ENCODE peak calls at places on chromosomes 5 and 9, in eight cellular contexts. One of them, this sample, is unnamed.

GRCh38 chr5:87081511-87082372 is 185.9 kb upstream of the RASA1 start:
- DNase-seq in aorta: peak; percentile 48
- DNase-seq in GM04503: no peak
- DNase-seq in activated CD4-positive, alpha-beta T cell treated with anti-CD3 and anti-CD28 coated beads for 4 hours: peak; percentile 34
- DNase-seq in stimulated activated CD4-positive, alpha-beta T cell treated with anti-CD3 and anti-CD28 coated beads, Interleukin-1b, Interleukin-23, amount 100 ng/mL, for 48 hours: no peak
- DNase-seq in lower leg skin: peak; percentile 22
- DNase-seq in EL: no peak
- DNase-seq in T-helper 9 cell: no peak
- DNase-seq in this sample: no peak

GRCh38 chr5:136998864-136999263 is 500.3 kb downstream of the SPOCK1 start:
- DNase-seq in aorta: no peak
- DNase-seq in GM04503: no peak
- DNase-seq in activated CD4-positive, alpha-beta T cell treated with anti-CD3 and anti-CD28 coated beads for 4 hours: no peak
- DNase-seq in stimulated activated CD4-positive, alpha-beta T cell treated with anti-CD3 and anti-CD28 coated beads, Interleukin-1b, Interleukin-23, amount 100 ng/mL, for 48 hours: no peak
- DNase-seq in lower leg skin: no peak
- DNase-seq in EL: no peak
- DNase-seq in T-helper 9 cell: no peak
- DNase-seq in this sample: no peak

GRCh38 chr5:157546456-157547100 is 29.0 kb downstream of the ADAM19 start:
- DNase-seq in aorta: no peak
- DNase-seq in GM04503: no peak
- DNase-seq in activated CD4-positive, alpha-beta T cell treated with anti-CD3 and anti-CD28 coated beads for 4 hours: no peak
- DNase-seq in stimulated activated CD4-positive, alpha-beta T cell treated with anti-CD3 and anti-CD28 coated beads, Interleukin-1b, Interleukin-23, amount 100 ng/mL, for 48 hours: no peak
- DNase-seq in lower leg skin: no peak
- DNase-seq in EL: peak; percentile 50
- DNase-seq in T-helper 9 cell: no peak
- DNase-seq in this sample: no peak

GRCh38 chr5:113084402-113085083 is 107.9 kb downstream of the DCP2 start:
- DNase-seq in aorta: no peak
- DNase-seq in GM04503: no peak
- DNase-seq in activated CD4-positive, alpha-beta T cell treated with anti-CD3 and anti-CD28 coated beads for 4 hours: no peak
- DNase-seq in stimulated activated CD4-positive, alpha-beta T cell treated with anti-CD3 and anti-CD28 coated beads, Interleukin-1b, Interleukin-23, amount 100 ng/mL, for 48 hours: no peak
- DNase-seq in lower leg skin: no peak
- DNase-seq in EL: no peak
- DNase-seq in T-helper 9 cell: no peak
- DNase-seq in this sample: no peak

GRCh38 chr9:91100878-91101450 is 260.8 kb downstream of the AUH start:
- DNase-seq in aorta: peak; percentile 60
- DNase-seq in GM04503: no peak
- DNase-seq in activated CD4-positive, alpha-beta T cell treated with anti-CD3 and anti-CD28 coated beads for 4 hours: no peak
- DNase-seq in stimulated activated CD4-positive, alpha-beta T cell treated with anti-CD3 and anti-CD28 coated beads, Interleukin-1b, Interleukin-23, amount 100 ng/mL, for 48 hours: no peak
- DNase-seq in lower leg skin: peak; percentile 66
- DNase-seq in EL: peak; percentile 26
- DNase-seq in T-helper 9 cell: no peak
- DNase-seq in this sample: peak; percentile 78

GRCh38 chr9:85157763-85158162 is 488.2 kb downstream of the NTRK2 start:
- DNase-seq in aorta: no peak
- DNase-seq in GM04503: no peak
- DNase-seq in activated CD4-positive, alpha-beta T cell treated with anti-CD3 and anti-CD28 coated beads for 4 hours: no peak
- DNase-seq in stimulated activated CD4-positive, alpha-beta T cell treated with anti-CD3 and anti-CD28 coated beads, Interleukin-1b, Interleukin-23, amount 100 ng/mL, for 48 hours: no peak
- DNase-seq in lower leg skin: no peak
- DNase-seq in EL: no peak
- DNase-seq in T-helper 9 cell: no peak
- DNase-seq in this sample: no peak

GRCh38 chr9:8764041-8764440 is 964.5 kb upstream of the DMAC1 start:
- DNase-seq in aorta: no peak
- DNase-seq in GM04503: no peak
- DNase-seq in activated CD4-positive, alpha-beta T cell treated with anti-CD3 and anti-CD28 coated beads for 4 hours: no peak
- DNase-seq in stimulated activated CD4-positive, alpha-beta T cell treated with anti-CD3 and anti-CD28 coated beads, Interleukin-1b, Interleukin-23, amount 100 ng/mL, for 48 hours: no peak
- DNase-seq in lower leg skin: no peak
- DNase-seq in EL: no peak
- DNase-seq in T-helper 9 cell: no peak
- DNase-seq in this sample: no peak

GRCh38 chr5:34854459-34855174 is 15.7 kb downstream of the TTC23L start:
- DNase-seq in aorta: no peak
- DNase-seq in GM04503: no peak
- DNase-seq in activated CD4-positive, alpha-beta T cell treated with anti-CD3 and anti-CD28 coated beads for 4 hours: no peak
- DNase-seq in stimulated activated CD4-positive, alpha-beta T cell treated with anti-CD3 and anti-CD28 coated beads, Interleukin-1b, Interleukin-23, amount 100 ng/mL, for 48 hours: no peak
- DNase-seq in lower leg skin: no peak
- DNase-seq in EL: no peak
- DNase-seq in T-helper 9 cell: no peak
- DNase-seq in this sample: no peak

GRCh38 chr5:102711525-102712240 is 43.4 kb upstream of the PAM start:
- DNase-seq in aorta: no peak
- DNase-seq in GM04503: no peak
- DNase-seq in activated CD4-positive, alpha-beta T cell treated with anti-CD3 and anti-CD28 coated beads for 4 hours: no peak
- DNase-seq in stimulated activated CD4-positive, alpha-beta T cell treated with anti-CD3 and anti-CD28 coated beads, Interleukin-1b, Interleukin-23, amount 100 ng/mL, for 48 hours: no peak
- DNase-seq in lower leg skin: no peak
- DNase-seq in EL: peak; percentile 82
- DNase-seq in T-helper 9 cell: no peak
- DNase-seq in this sample: no peak

GRCh38 chr9:113844466-113844865 is 31.6 kb upstream of the ZNF618 start:
- DNase-seq in aorta: no peak
- DNase-seq in GM04503: no peak
- DNase-seq in activated CD4-positive, alpha-beta T cell treated with anti-CD3 and anti-CD28 coated beads for 4 hours: no peak
- DNase-seq in stimulated activated CD4-positive, alpha-beta T cell treated with anti-CD3 and anti-CD28 coated beads, Interleukin-1b, Interleukin-23, amount 100 ng/mL, for 48 hours: no peak
- DNase-seq in lower leg skin: no peak
- DNase-seq in EL: no peak
- DNase-seq in T-helper 9 cell: no peak
- DNase-seq in this sample: no peak

GRCh38 chr9:75588808-75589207 is 301.7 kb upstream of the PCSK5 start:
- DNase-seq in aorta: no peak
- DNase-seq in GM04503: no peak
- DNase-seq in activated CD4-positive, alpha-beta T cell treated with anti-CD3 and anti-CD28 coated beads for 4 hours: no peak
- DNase-seq in stimulated activated CD4-positive, alpha-beta T cell treated with anti-CD3 and anti-CD28 coated beads, Interleukin-1b, Interleukin-23, amount 100 ng/mL, for 48 hours: no peak
- DNase-seq in lower leg skin: no peak
- DNase-seq in EL: no peak
- DNase-seq in T-helper 9 cell: no peak
- DNase-seq in this sample: no peak

GRCh38 chr5:170105643-170106611 is at the start of gene FOXI1:
- DNase-seq in aorta: peak; percentile 49
- DNase-seq in GM04503: no peak
- DNase-seq in activated CD4-positive, alpha-beta T cell treated with anti-CD3 and anti-CD28 coated beads for 4 hours: no peak
- DNase-seq in stimulated activated CD4-positive, alpha-beta T cell treated with anti-CD3 and anti-CD28 coated beads, Interleukin-1b, Interleukin-23, amount 100 ng/mL, for 48 hours: no peak
- DNase-seq in lower leg skin: no peak
- DNase-seq in EL: no peak
- DNase-seq in T-helper 9 cell: no peak
- DNase-seq in this sample: no peak

GRCh38 chr5:10789021-10789420 is 28.0 kb upstream of the DAP start:
- DNase-seq in aorta: no peak
- DNase-seq in GM04503: peak; percentile 84
- DNase-seq in activated CD4-positive, alpha-beta T cell treated with anti-CD3 and anti-CD28 coated beads for 4 hours: no peak
- DNase-seq in stimulated activated CD4-positive, alpha-beta T cell treated with anti-CD3 and anti-CD28 coated beads, Interleukin-1b, Interleukin-23, amount 100 ng/mL, for 48 hours: no peak
- DNase-seq in lower leg skin: peak; percentile 23
- DNase-seq in EL: peak; percentile 87
- DNase-seq in T-helper 9 cell: no peak
- DNase-seq in this sample: no peak

GRCh38 chr5:123785160-123786001 is 273.4 kb downstream of the CSNK1G3 start:
- DNase-seq in aorta: no peak
- DNase-seq in GM04503: peak; percentile 24
- DNase-seq in activated CD4-positive, alpha-beta T cell treated with anti-CD3 and anti-CD28 coated beads for 4 hours: no peak
- DNase-seq in stimulated activated CD4-positive, alpha-beta T cell treated with anti-CD3 and anti-CD28 coated beads, Interleukin-1b, Interleukin-23, amount 100 ng/mL, for 48 hours: no peak
- DNase-seq in lower leg skin: no peak
- DNase-seq in EL: peak; percentile 70
- DNase-seq in T-helper 9 cell: no peak
- DNase-seq in this sample: no peak

GRCh38 chr9:83431470-83432060 is 106.6 kb downstream of the FRMD3 start:
- DNase-seq in aorta: peak; percentile 57
- DNase-seq in GM04503: no peak
- DNase-seq in activated CD4-positive, alpha-beta T cell treated with anti-CD3 and anti-CD28 coated beads for 4 hours: no peak
- DNase-seq in stimulated activated CD4-positive, alpha-beta T cell treated with anti-CD3 and anti-CD28 coated beads, Interleukin-1b, Interleukin-23, amount 100 ng/mL, for 48 hours: no peak
- DNase-seq in lower leg skin: no peak
- DNase-seq in EL: no peak
- DNase-seq in T-helper 9 cell: no peak
- DNase-seq in this sample: no peak

GRCh38 chr5:169760229-169760628 is 123.2 kb downstream of the DOCK2 start:
- DNase-seq in aorta: no peak
- DNase-seq in GM04503: no peak
- DNase-seq in activated CD4-positive, alpha-beta T cell treated with anti-CD3 and anti-CD28 coated beads for 4 hours: no peak
- DNase-seq in stimulated activated CD4-positive, alpha-beta T cell treated with anti-CD3 and anti-CD28 coated beads, Interleukin-1b, Interleukin-23, amount 100 ng/mL, for 48 hours: no peak
- DNase-seq in lower leg skin: no peak
- DNase-seq in EL: no peak
- DNase-seq in T-helper 9 cell: no peak
- DNase-seq in this sample: no peak

GRCh38 chr5:172717481-172718195 is 53.4 kb downstream of the DUSP1 start:
- DNase-seq in aorta: peak; percentile 48
- DNase-seq in GM04503: no peak
- DNase-seq in activated CD4-positive, alpha-beta T cell treated with anti-CD3 and anti-CD28 coated beads for 4 hours: no peak
- DNase-seq in stimulated activated CD4-positive, alpha-beta T cell treated with anti-CD3 and anti-CD28 coated beads, Interleukin-1b, Interleukin-23, amount 100 ng/mL, for 48 hours: no peak
- DNase-seq in lower leg skin: no peak
- DNase-seq in EL: no peak
- DNase-seq in T-helper 9 cell: no peak
- DNase-seq in this sample: peak; percentile 66

GRCh38 chr5:90658620-90659019 is 100.0 kb downstream of the ADGRV1 start:
- DNase-seq in aorta: no peak
- DNase-seq in GM04503: no peak
- DNase-seq in activated CD4-positive, alpha-beta T cell treated with anti-CD3 and anti-CD28 coated beads for 4 hours: no peak
- DNase-seq in stimulated activated CD4-positive, alpha-beta T cell treated with anti-CD3 and anti-CD28 coated beads, Interleukin-1b, Interleukin-23, amount 100 ng/mL, for 48 hours: no peak
- DNase-seq in lower leg skin: no peak
- DNase-seq in EL: no peak
- DNase-seq in T-helper 9 cell: no peak
- DNase-seq in this sample: no peak

GRCh38 chr5:10656176-10656830 is 92.4 kb downstream of the ANKRD33B start:
- DNase-seq in aorta: no peak
- DNase-seq in GM04503: no peak
- DNase-seq in activated CD4-positive, alpha-beta T cell treated with anti-CD3 and anti-CD28 coated beads for 4 hours: no peak
- DNase-seq in stimulated activated CD4-positive, alpha-beta T cell treated with anti-CD3 and anti-CD28 coated beads, Interleukin-1b, Interleukin-23, amount 100 ng/mL, for 48 hours: no peak
- DNase-seq in lower leg skin: no peak
- DNase-seq in EL: no peak
- DNase-seq in T-helper 9 cell: no peak
- DNase-seq in this sample: peak; percentile 56

GRCh38 chr9:89226076-89226475 is 47.5 kb upstream of the SHC3 start:
- DNase-seq in aorta: no peak
- DNase-seq in GM04503: no peak
- DNase-seq in activated CD4-positive, alpha-beta T cell treated with anti-CD3 and anti-CD28 coated beads for 4 hours: no peak
- DNase-seq in stimulated activated CD4-positive, alpha-beta T cell treated with anti-CD3 and anti-CD28 coated beads, Interleukin-1b, Interleukin-23, amount 100 ng/mL, for 48 hours: no peak
- DNase-seq in lower leg skin: no peak
- DNase-seq in EL: no peak
- DNase-seq in T-helper 9 cell: no peak
- DNase-seq in this sample: no peak

GRCh38 chr9:122619996-122620395 is 5.5 kb downstream of the OR1Q1 start:
- DNase-seq in aorta: no peak
- DNase-seq in GM04503: no peak
- DNase-seq in activated CD4-positive, alpha-beta T cell treated with anti-CD3 and anti-CD28 coated beads for 4 hours: no peak
- DNase-seq in stimulated activated CD4-positive, alpha-beta T cell treated with anti-CD3 and anti-CD28 coated beads, Interleukin-1b, Interleukin-23, amount 100 ng/mL, for 48 hours: no peak
- DNase-seq in lower leg skin: no peak
- DNase-seq in EL: no peak
- DNase-seq in T-helper 9 cell: no peak
- DNase-seq in this sample: no peak

GRCh38 chr9:130140701-130141100 is 31.5 kb upstream of the NCS1 start:
- DNase-seq in aorta: no peak
- DNase-seq in GM04503: no peak
- DNase-seq in activated CD4-positive, alpha-beta T cell treated with anti-CD3 and anti-CD28 coated beads for 4 hours: no peak
- DNase-seq in stimulated activated CD4-positive, alpha-beta T cell treated with anti-CD3 and anti-CD28 coated beads, Interleukin-1b, Interleukin-23, amount 100 ng/mL, for 48 hours: peak; percentile 64
- DNase-seq in lower leg skin: no peak
- DNase-seq in EL: no peak
- DNase-seq in T-helper 9 cell: no peak
- DNase-seq in this sample: no peak

GRCh38 chr5:128539038-128539429 is 989 bp upstream of the FBN2 start:
- DNase-seq in aorta: no peak
- DNase-seq in GM04503: no peak
- DNase-seq in activated CD4-positive, alpha-beta T cell treated with anti-CD3 and anti-CD28 coated beads for 4 hours: no peak
- DNase-seq in stimulated activated CD4-positive, alpha-beta T cell treated with anti-CD3 and anti-CD28 coated beads, Interleukin-1b, Interleukin-23, amount 100 ng/mL, for 48 hours: no peak
- DNase-seq in lower leg skin: no peak
- DNase-seq in EL: peak; percentile 49
- DNase-seq in T-helper 9 cell: no peak
- DNase-seq in this sample: no peak

GRCh38 chr5:68554566-68555279 is 339.2 kb downstream of the PIK3R1 start:
- DNase-seq in aorta: peak; percentile 84
- DNase-seq in GM04503: peak; percentile 70
- DNase-seq in activated CD4-positive, alpha-beta T cell treated with anti-CD3 and anti-CD28 coated beads for 4 hours: no peak
- DNase-seq in stimulated activated CD4-positive, alpha-beta T cell treated with anti-CD3 and anti-CD28 coated beads, Interleukin-1b, Interleukin-23, amount 100 ng/mL, for 48 hours: no peak
- DNase-seq in lower leg skin: peak; percentile 62
- DNase-seq in EL: peak; percentile 92
- DNase-seq in T-helper 9 cell: no peak
- DNase-seq in this sample: no peak

GRCh38 chr9:75239176-75239575 is 150.9 kb downstream of the OSTF1 start:
- DNase-seq in aorta: peak; percentile 57
- DNase-seq in GM04503: peak; percentile 27
- DNase-seq in activated CD4-positive, alpha-beta T cell treated with anti-CD3 and anti-CD28 coated beads for 4 hours: no peak
- DNase-seq in stimulated activated CD4-positive, alpha-beta T cell treated with anti-CD3 and anti-CD28 coated beads, Interleukin-1b, Interleukin-23, amount 100 ng/mL, for 48 hours: no peak
- DNase-seq in lower leg skin: peak; percentile 64
- DNase-seq in EL: peak; percentile 10
- DNase-seq in T-helper 9 cell: no peak
- DNase-seq in this sample: no peak

GRCh38 chr5:35303152-35303551 is 72.9 kb upstream of the PRLR start:
- DNase-seq in aorta: no peak
- DNase-seq in GM04503: no peak
- DNase-seq in activated CD4-positive, alpha-beta T cell treated with anti-CD3 and anti-CD28 coated beads for 4 hours: no peak
- DNase-seq in stimulated activated CD4-positive, alpha-beta T cell treated with anti-CD3 and anti-CD28 coated beads, Interleukin-1b, Interleukin-23, amount 100 ng/mL, for 48 hours: no peak
- DNase-seq in lower leg skin: no peak
- DNase-seq in EL: no peak
- DNase-seq in T-helper 9 cell: no peak
- DNase-seq in this sample: no peak

GRCh38 chr9:38318755-38319495 is 73.6 kb upstream of the ALDH1B1 start:
- DNase-seq in aorta: no peak
- DNase-seq in GM04503: peak; percentile 6
- DNase-seq in activated CD4-positive, alpha-beta T cell treated with anti-CD3 and anti-CD28 coated beads for 4 hours: no peak
- DNase-seq in stimulated activated CD4-positive, alpha-beta T cell treated with anti-CD3 and anti-CD28 coated beads, Interleukin-1b, Interleukin-23, amount 100 ng/mL, for 48 hours: no peak
- DNase-seq in lower leg skin: no peak
- DNase-seq in EL: peak; percentile 28
- DNase-seq in T-helper 9 cell: no peak
- DNase-seq in this sample: no peak

GRCh38 chr5:92560698-92561361 is 1020.2 kb downstream of the NR2F1-AS1 start:
- DNase-seq in aorta: no peak
- DNase-seq in GM04503: no peak
- DNase-seq in activated CD4-positive, alpha-beta T cell treated with anti-CD3 and anti-CD28 coated beads for 4 hours: no peak
- DNase-seq in stimulated activated CD4-positive, alpha-beta T cell treated with anti-CD3 and anti-CD28 coated beads, Interleukin-1b, Interleukin-23, amount 100 ng/mL, for 48 hours: no peak
- DNase-seq in lower leg skin: no peak
- DNase-seq in EL: peak; percentile 69
- DNase-seq in T-helper 9 cell: no peak
- DNase-seq in this sample: no peak

GRCh38 chr5:59039003-59039295 is 456.1 kb downstream of the RAB3C start:
- DNase-seq in aorta: no peak
- DNase-seq in GM04503: no peak
- DNase-seq in activated CD4-positive, alpha-beta T cell treated with anti-CD3 and anti-CD28 coated beads for 4 hours: no peak
- DNase-seq in stimulated activated CD4-positive, alpha-beta T cell treated with anti-CD3 and anti-CD28 coated beads, Interleukin-1b, Interleukin-23, amount 100 ng/mL, for 48 hours: no peak
- DNase-seq in lower leg skin: no peak
- DNase-seq in EL: no peak
- DNase-seq in T-helper 9 cell: no peak
- DNase-seq in this sample: no peak

GRCh38 chr9:33289501-33289900 is 815 bp upstream of the NFX1 start:
- DNase-seq in aorta: no peak
- DNase-seq in GM04503: no peak
- DNase-seq in activated CD4-positive, alpha-beta T cell treated with anti-CD3 and anti-CD28 coated beads for 4 hours: peak; percentile 32
- DNase-seq in stimulated activated CD4-positive, alpha-beta T cell treated with anti-CD3 and anti-CD28 coated beads, Interleukin-1b, Interleukin-23, amount 100 ng/mL, for 48 hours: peak; percentile 32
- DNase-seq in lower leg skin: peak; percentile 26
- DNase-seq in EL: no peak
- DNase-seq in T-helper 9 cell: peak; percentile 3
- DNase-seq in this sample: no peak

GRCh38 chr5:127802477-127802865 is 99.3 kb downstream of the CCDC192 start:
- DNase-seq in aorta: no peak
- DNase-seq in GM04503: peak; percentile 3
- DNase-seq in activated CD4-positive, alpha-beta T cell treated with anti-CD3 and anti-CD28 coated beads for 4 hours: no peak
- DNase-seq in stimulated activated CD4-positive, alpha-beta T cell treated with anti-CD3 and anti-CD28 coated beads, Interleukin-1b, Interleukin-23, amount 100 ng/mL, for 48 hours: no peak
- DNase-seq in lower leg skin: no peak
- DNase-seq in EL: no peak
- DNase-seq in T-helper 9 cell: no peak
- DNase-seq in this sample: no peak

GRCh38 chr5:164153469-164154172 is 648.2 kb downstream of the MAT2B start:
- DNase-seq in aorta: no peak
- DNase-seq in GM04503: no peak
- DNase-seq in activated CD4-positive, alpha-beta T cell treated with anti-CD3 and anti-CD28 coated beads for 4 hours: no peak
- DNase-seq in stimulated activated CD4-positive, alpha-beta T cell treated with anti-CD3 and anti-CD28 coated beads, Interleukin-1b, Interleukin-23, amount 100 ng/mL, for 48 hours: no peak
- DNase-seq in lower leg skin: no peak
- DNase-seq in EL: no peak
- DNase-seq in T-helper 9 cell: no peak
- DNase-seq in this sample: no peak

GRCh38 chr5:152505442-152506042 is 100.5 kb upstream of the NMUR2 start:
- DNase-seq in aorta: peak; percentile 46
- DNase-seq in GM04503: peak; percentile 4
- DNase-seq in activated CD4-positive, alpha-beta T cell treated with anti-CD3 and anti-CD28 coated beads for 4 hours: peak; percentile 5
- DNase-seq in stimulated activated CD4-positive, alpha-beta T cell treated with anti-CD3 and anti-CD28 coated beads, Interleukin-1b, Interleukin-23, amount 100 ng/mL, for 48 hours: peak; percentile 33
- DNase-seq in lower leg skin: peak; percentile 46
- DNase-seq in EL: peak; percentile 52
- DNase-seq in T-helper 9 cell: peak; percentile 18
- DNase-seq in this sample: no peak

GRCh38 chr5:177320879-177321278 is 9.2 kb upstream of the MXD3 start:
- DNase-seq in aorta: peak; percentile 76
- DNase-seq in GM04503: no peak
- DNase-seq in activated CD4-positive, alpha-beta T cell treated with anti-CD3 and anti-CD28 coated beads for 4 hours: no peak
- DNase-seq in stimulated activated CD4-positive, alpha-beta T cell treated with anti-CD3 and anti-CD28 coated beads, Interleukin-1b, Interleukin-23, amount 100 ng/mL, for 48 hours: no peak
- DNase-seq in lower leg skin: no peak
- DNase-seq in EL: no peak
- DNase-seq in T-helper 9 cell: no peak
- DNase-seq in this sample: no peak